ENCODE peak calls at places on chromosomes 11 and 22, in seven cellular contexts. T, G, Y, H, N, M and D are unnamed samples. For H3K9me3, the result is how much of the 10 kb centered on the place peaks cover.

GRCh38 chr11:45179686-45180085 is 33.2 kb downstream of the PRDM11 start:
- DNase-seq in G (no peak), H (no peak), Y (no peak), N (no peak), M (no peak), T (no peak), D (no peak)

GRCh38 chr11:94544582-94544831 is 786 bp downstream of the FUT4 start:
- DNase-seq in T (peak), N (no peak), H (no peak), G (no peak), Y (no peak), M (no peak), D (no peak)

GRCh38 chr11:57699813-57700212 is 12.2 kb downstream of the MED19 start:
- DNase-seq in T (no peak), M (no peak), Y (no peak), G (no peak), N (no peak), H (no peak), D (no peak)

GRCh38 chr11:117511981-117512448 is 184.4 kb downstream of the CEP164 start:
- DNase-seq in N (no peak), H (no peak), Y (no peak), G (no peak), T (no peak), M (no peak), D (no peak)

GRCh38 chr11:47183969-47184368 is 2.3 kb downstream of the PACSIN3 start:
- DNase-seq in H (no peak), T (no peak), G (no peak), M (no peak), Y (no peak), N (no peak), D (no peak)

GRCh38 chr11:21520244-21520643 is 672.6 kb upstream of the ANO5 start:
- DNase-seq in Y (no peak), T (no peak), M (no peak), H (no peak), G (no peak), N (no peak), D (no peak)

GRCh38 chr11:60985991-60986915 is 14.8 kb downstream of the CD6 start:
- DNase-seq in N (peak), T (peak), H (no peak), G (no peak), Y (no peak), M (peak), D (peak)

GRCh38 chr11:109583996-109584395 is 162.0 kb downstream of the C11orf87 start:
- DNase-seq in M (no peak), T (no peak), N (no peak), G (no peak), H (no peak), Y (no peak), D (no peak)

GRCh38 chr11:85827768-85828639 is 17.1 kb upstream of the SYTL2 start:
- DNase-seq in T (no peak), H (peak), N (peak), Y (no peak), M (no peak), G (no peak), D (no peak)

GRCh38 chr11:110728883-110729282 is 16.6 kb upstream of the ARHGAP20 start:
- DNase-seq in H (no peak), N (peak), Y (no peak), T (no peak), M (no peak), G (no peak), D (no peak)

GRCh38 chr11:112274007-112274783 is 13.5 kb upstream of the PLET1 start:
- DNase-seq in N (no peak), H (peak), T (no peak), M (no peak), G (no peak), Y (no peak), D (no peak)
- TF ChIP-seq CTCF in N (no peak), H (no peak), T (no peak), M (no peak), G (no peak), Y (no peak), D (no peak)

GRCh38 chr11:64539239-64539638 is 51.8 kb upstream of the SLC22A12 start:
- DNase-seq in N (no peak), M (peak), T (no peak), G (no peak), H (no peak), Y (no peak), D (no peak)

GRCh38 chr11:64536997-64537396 is 54.0 kb upstream of the SLC22A12 start:
- DNase-seq in M (peak), G (no peak), N (no peak), T (no peak), Y (no peak), H (no peak), D (no peak)

GRCh38 chr11:64539711-64540420 is 51.2 kb upstream of the SLC22A12 start:
- DNase-seq in Y (no peak), H (no peak), G (no peak), M (peak), N (no peak), T (no peak), D (no peak)

GRCh38 chr11:64537876-64538275 is 53.1 kb upstream of the SLC22A12 start:
- DNase-seq in Y (no peak), N (no peak), G (no peak), T (no peak), M (peak), H (no peak), D (no peak)

GRCh38 chr11:64538501-64538951 is 52.5 kb upstream of the SLC22A12 start:
- DNase-seq in N (no peak), Y (no peak), H (no peak), M (peak), T (no peak), G (no peak), D (peak)
- H3K9me3 ChIP-seq in N (under half), Y (under half), H (under half), M (under half), T (under half), G (under half), D (under half)

GRCh38 chr11:35995872-35996271 is 52.0 kb downstream of the LDLRAD3 start:
- DNase-seq in G (no peak), M (no peak), Y (no peak), T (no peak), H (no peak), N (no peak), D (no peak)

GRCh38 chr11:35998651-35999050 is 54.8 kb downstream of the LDLRAD3 start:
- DNase-seq in G (no peak), N (no peak), H (no peak), M (no peak), T (no peak), Y (no peak), D (no peak)

GRCh38 chr11:36000616-36001190 is 56.8 kb downstream of the LDLRAD3 start:
- DNase-seq in T (no peak), G (no peak), M (no peak), N (no peak), Y (no peak), H (no peak), D (no peak)

GRCh38 chr11:35994421-35994820 is 50.6 kb downstream of the LDLRAD3 start:
- DNase-seq in N (no peak), M (no peak), T (no peak), H (no peak), G (no peak), Y (no peak), D (no peak)

GRCh38 chr11:35997908-35998307 is 54.0 kb downstream of the LDLRAD3 start:
- DNase-seq in T (no peak), N (no peak), Y (no peak), H (no peak), M (no peak), G (no peak), D (no peak)
- TF ChIP-seq CTCF in T (no peak), N (no peak), Y (no peak), H (no peak), M (no peak), G (no peak), D (no peak)

GRCh38 chr11:2655834-2656622 is 43.8 kb downstream of the KCNQ1OT1 start:
- DNase-seq in Y (peak), G (peak), H (no peak), N (peak), M (no peak), T (no peak), D (peak)

GRCh38 chr11:2652857-2653643 is 46.7 kb downstream of the KCNQ1OT1 start:
- DNase-seq in Y (no peak), N (no peak), H (no peak), M (no peak), T (no peak), G (peak), D (no peak)

GRCh38 chr11:2656859-2657258 is 42.9 kb downstream of the KCNQ1OT1 start:
- DNase-seq in M (no peak), N (no peak), G (no peak), H (no peak), T (no peak), Y (peak), D (no peak)

GRCh38 chr11:2653930-2654739 is 45.7 kb downstream of the KCNQ1OT1 start:
- DNase-seq in G (peak), N (no peak), T (no peak), H (no peak), Y (peak), M (peak), D (no peak)

DNA sequence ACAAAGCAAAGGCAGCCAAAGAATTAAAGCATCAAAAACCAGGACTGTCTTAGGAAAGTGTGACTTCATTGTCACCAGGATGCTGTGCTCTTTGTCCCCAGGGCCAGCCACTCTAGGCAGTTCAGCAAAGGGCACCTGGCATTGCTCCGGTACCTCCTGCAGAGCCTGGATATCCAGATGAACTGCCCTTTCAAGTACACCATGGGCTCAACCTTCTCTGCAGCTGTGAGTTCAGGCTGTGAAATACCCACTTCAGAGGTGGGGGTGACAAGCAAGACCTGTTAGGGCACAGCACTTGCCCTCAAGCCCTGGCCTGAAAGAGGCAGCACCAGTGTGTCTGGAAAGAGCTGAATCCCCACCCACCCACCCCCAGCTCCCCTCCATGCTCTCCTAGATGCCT is 44.5 kb downstream of the KCNQ1OT1 start:
- DNase-seq in T (no peak), M (peak), H (no peak), G (no peak), Y (peak), N (no peak), D (no peak)
- H3K9me3 ChIP-seq in T (under half), M (under half), H (under half), G (under half), Y (under half), N (half or more), D (under half)

DNA sequence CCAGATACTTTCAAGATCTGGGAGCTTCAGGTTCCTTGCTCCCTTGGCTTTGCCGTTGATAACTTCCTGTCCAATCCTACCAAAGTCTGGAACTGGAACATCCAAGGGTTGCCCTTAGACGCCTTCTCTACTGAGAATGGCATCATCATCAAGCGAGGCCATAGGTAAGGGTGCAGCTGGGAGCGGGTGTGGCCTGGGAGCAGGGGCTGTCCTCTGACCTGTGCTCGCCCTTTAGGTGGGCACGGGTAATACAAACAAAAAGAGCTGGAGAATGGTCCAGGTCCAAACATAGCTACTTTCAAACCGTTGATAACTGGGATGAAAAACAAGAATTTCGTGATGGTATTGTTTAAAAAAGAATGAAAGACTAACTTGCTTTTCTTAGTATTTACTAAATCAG is 25.0 kb downstream of the CASP12 start:
- DNase-seq in Y (no peak), T (no peak), N (no peak), M (no peak), G (no peak), H (no peak), D (no peak)
- TF ChIP-seq CTCF in Y (no peak), T (no peak), N (no peak), M (no peak), G (no peak), H (no peak), D (no peak)

GRCh38 chr22:47270463-47271135 is 508.1 kb downstream of the TBC1D22A start:
- DNase-seq in N (no peak), Y (no peak), G (peak), M (peak), H (no peak), T (no peak), D (no peak)
- H3K9me3 ChIP-seq in N (under half), Y (under half), G (under half), M (under half), H (under half), T (under half), D (under half)

DNA sequence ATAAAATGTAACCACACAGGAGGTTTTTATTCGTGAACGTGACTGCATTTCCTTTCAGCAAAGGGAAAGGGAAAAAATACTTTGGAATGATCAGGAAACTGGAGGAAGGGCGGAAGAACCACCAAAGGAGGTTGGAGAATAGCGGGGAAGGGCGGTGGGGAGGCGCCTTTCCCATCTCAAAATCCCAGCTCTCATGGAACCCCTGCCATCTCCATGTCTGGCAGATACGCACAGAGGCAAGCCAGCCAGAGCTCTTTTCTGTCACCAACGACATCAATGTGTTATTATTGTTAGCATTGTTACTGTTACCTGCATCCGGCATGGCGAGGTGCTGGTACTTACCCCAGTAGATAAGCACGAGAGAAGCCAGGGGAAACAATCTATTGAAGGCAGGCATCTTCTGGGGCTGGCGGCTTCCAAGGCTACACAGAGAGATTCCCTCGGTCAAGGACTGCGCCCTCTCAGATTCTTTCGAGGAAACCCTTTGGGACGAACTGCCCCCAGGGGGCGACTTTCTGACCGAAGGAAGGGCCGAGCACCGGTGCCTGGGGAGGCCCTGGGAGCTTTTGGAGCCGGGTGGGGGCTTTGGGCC is 923 bp downstream of the SCN3B start:
- DNase-seq in T (no peak), M (no peak), Y (no peak), N (no peak), G (no peak), H (no peak), D (no peak)
- TF ChIP-seq CTCF in T (no peak), M (no peak), Y (no peak), N (no peak), G (no peak), H (peak), D (no peak)

GRCh38 chr11:2662430-2663299 is 37.1 kb downstream of the KCNQ1OT1 start:
- DNase-seq in G (peak), Y (peak), T (no peak), N (no peak), H (no peak), M (peak), D (peak)
- H3K9me3 ChIP-seq in G (under half), Y (under half), T (under half), N (under half), H (under half), M (under half), D (under half)